ENCODE peak calls at places on chromosomes 1 and 21, in eight cellular contexts. T, K, E, W, Q, O, P and B are unnamed samples.

GRCh38 chr1:234509457-234510328 is 30.7 kb upstream of the TARBP1 start:
- DNase-seq in W (no peak), O (no peak), T (no peak), K (no peak), P (no peak), E (no peak), Q (no peak), B (no peak)

GRCh38 chr1:234680331-234680904 is 70.4 kb upstream of the IRF2BP2 start:
- DNase-seq in P (no peak), W (no peak), K (no peak), E (no peak), Q (no peak), O (no peak), T (no peak), B (no peak)

GRCh38 chr1:50275564-50275963 is 147.7 kb downstream of the DMRTA2 start:
- DNase-seq in Q (no peak), P (no peak), W (no peak), O (no peak), E (no peak), T (no peak), K (no peak), B (no peak)

GRCh38 chr1:26006710-26007109 is 8.8 kb upstream of the PAFAH2 start:
- DNase-seq in E (no peak), T (no peak), Q (no peak), O (no peak), P (no peak), K (no peak), W (no peak), B (no peak)

GRCh38 chr21:23977971-23978370 is 1629.3 kb downstream of the MRPL39 start:
- DNase-seq in E (no peak), O (no peak), K (no peak), P (no peak), T (no peak), Q (no peak), W (no peak), B (no peak)

GRCh38 chr1:103129796-103130195 is 21.5 kb upstream of the COL11A1 start:
- DNase-seq in O (no peak), P (no peak), T (no peak), W (no peak), Q (peak; percentile 21), E (no peak), K (no peak), B (no peak)

GRCh38 chr1:183097438-183098051 is 74.3 kb downstream of the LAMC1 start:
- DNase-seq in K (peak; percentile 94), P (no peak), O (no peak), E (no peak), W (no peak), Q (peak; percentile 69), T (no peak), B (no peak)

GRCh38 chr1:22074803-22075202 is 22.3 kb downstream of the CDC42 start:
- DNase-seq in T (no peak), P (no peak), E (no peak), K (no peak), W (no peak), Q (no peak), O (no peak), B (no peak)

GRCh38 chr1:64135501-64136245 is 67.8 kb upstream of the UBE2U start:
- DNase-seq in W (no peak), O (no peak), K (peak; percentile 58), P (no peak), E (no peak), T (no peak), Q (no peak), B (no peak)